ENCODE peak calls at places on chromosomes 3 and 15, in four cellular contexts. Y, Q, G and K are unnamed samples.

GRCh38 chr3:98839846-98840245 is 61.6 kb downstream of the DCBLD2 start:
- DNase-seq in Y (no peak), Q (peak; percentile 67), G (no peak), K (no peak)

GRCh38 chr3:51671090-51672082 is at the start of gene TEX264:
- DNase-seq in G (peak; percentile 80), Y (peak; percentile 88), Q (peak; percentile 71), K (peak; percentile 96)

GRCh38 chr15:67240235-67241131 is 14.0 kb downstream of the AAGAB start:
- DNase-seq in G (peak; percentile 16), Y (no peak), Q (no peak), K (no peak)

GRCh38 chr3:43328653-43329052 is 42.3 kb downstream of the SNRK start:
- DNase-seq in Y (no peak), Q (no peak), G (no peak), K (no peak)

GRCh38 chr15:99440551-99441426 is 125.0 kb upstream of the MEF2A start:
- DNase-seq in G (peak; percentile 39), Y (no peak), Q (no peak), K (peak; percentile 13)

GRCh38 chr15:48647963-48648362 is 2.5 kb upstream of the FBN1 start:
- DNase-seq in G (peak; percentile 13), Y (peak; percentile 58), Q (peak; percentile 56), K (no peak)

GRCh38 chr3:52093751-52094525 is 37.6 kb upstream of the DUSP7 start:
- DNase-seq in Q (peak; percentile 61), Y (no peak), G (peak; percentile 18), K (peak; percentile 12)

GRCh38 chr15:25175033-25175788 is 220.4 kb downstream of the SNRPN start:
- DNase-seq in Y (no peak), Q (no peak), G (peak; percentile 2), K (no peak)

GRCh38 chr3:8490079-8490552 is 11.5 kb upstream of the LMCD1 start:
- DNase-seq in Y (no peak), Q (peak; percentile 98), G (peak; percentile 37), K (no peak)

GRCh38 chr3:64422192-64422591 is 196.9 kb upstream of the PRICKLE2 start:
- DNase-seq in Y (no peak), G (no peak), Q (peak; percentile 79), K (no peak)

GRCh38 chr3:172157566-172158258 is 118.3 kb downstream of the FNDC3B start:
- DNase-seq in Y (no peak), G (no peak), Q (no peak), K (no peak)

GRCh38 chr3:124741027-124741426 is 10.8 kb downstream of the UMPS start:
- DNase-seq in Q (peak; percentile 45), G (no peak), Y (no peak), K (no peak)

GRCh38 chr3:153180860-153181372 is 18.9 kb downstream of the RAP2B start:
- DNase-seq in Y (no peak), G (no peak), Q (no peak), K (no peak)

GRCh38 chr15:88080616-88081015 is 175.9 kb downstream of the NTRK3 start:
- DNase-seq in Y (no peak), Q (no peak), G (no peak), K (no peak)

GRCh38 chr3:169509359-169509758 is 154.2 kb downstream of the MECOM start:
- DNase-seq in Q (no peak), G (no peak), Y (no peak), K (no peak)

GRCh38 chr15:31489801-31490646 is 163.4 kb downstream of the KLF13 start:
- DNase-seq in Y (peak; percentile 78), Q (peak; percentile 62), G (peak; percentile 59), K (peak; percentile 59)

GRCh38 chr3:14391033-14391432 is 11.4 kb upstream of the SLC6A6 start:
- DNase-seq in G (no peak), Y (no peak), Q (peak; percentile 86), K (no peak)

GRCh38 chr3:13559751-13560540 is 11.0 kb downstream of the FBLN2 start:
- DNase-seq in Q (no peak), G (no peak), Y (no peak), K (no peak)

GRCh38 chr3:181316481-181316880 is 326.9 kb upstream of the DNAJC19 start:
- DNase-seq in Q (peak; percentile 7), G (no peak), Y (peak; percentile 35), K (no peak)

GRCh38 chr15:58369261-58369699 is 62.5 kb upstream of the LIPC start:
- DNase-seq in G (no peak), Q (peak; percentile 95), Y (no peak), K (no peak)

GRCh38 chr15:42226648-42227047 is 18.5 kb upstream of the VPS39 start:
- DNase-seq in Y (no peak), G (no peak), Q (no peak), K (no peak)

GRCh38 chr3:190122198-190122771 is 1.6 kb upstream of the P3H2 start:
- DNase-seq in G (no peak), Y (no peak), Q (peak; percentile 83), K (no peak)

GRCh38 chr3:107222927-107223326 is 154.3 kb upstream of the CCDC54 start:
- DNase-seq in Y (no peak), Q (peak; percentile 88), G (no peak), K (no peak)

GRCh38 chr15:99454941-99455795 is 110.6 kb upstream of the MEF2A start:
- DNase-seq in Y (no peak), G (no peak), Q (peak; percentile 98), K (peak; percentile 51)

GRCh38 chr15:78399081-78399480 is 38.9 kb upstream of the IREB2 start:
- DNase-seq in Y (no peak), Q (no peak), G (no peak), K (no peak)

GRCh38 chr3:25944328-25944727 is 154.4 kb downstream of the OXSM start:
- DNase-seq in Q (no peak), Y (no peak), G (peak; percentile 8), K (no peak)

GRCh38 chr15:34366271-34367043 is 539 bp downstream of the LPCAT4 start:
- DNase-seq in G (peak; percentile 75), Q (peak; percentile 36), Y (peak; percentile 81), K (peak; percentile 90)

GRCh38 chr3:57617739-57618138 is 20.6 kb upstream of the ARF4 start:
- DNase-seq in G (no peak), Q (no peak), Y (no peak), K (no peak)

GRCh38 chr3:138202945-138203701 is 16.0 kb downstream of the ARMC8 start:
- DNase-seq in Y (no peak), G (no peak), Q (no peak), K (no peak)

GRCh38 chr3:79297242-79297641 is 470.6 kb downstream of the ROBO1 start:
- DNase-seq in Y (no peak), Q (peak; percentile 97), G (no peak), K (no peak)

GRCh38 chr3:142888099-142888483 is 792 bp downstream of the PCOLCE2 start:
- DNase-seq in Q (no peak), Y (no peak), G (peak; percentile 86), K (no peak)

GRCh38 chr3:66001626-66002025 is 37.1 kb downstream of the MAGI1 start:
- DNase-seq in Q (no peak), G (no peak), Y (no peak), K (no peak)

GRCh38 chr15:99476413-99477222 is 89.2 kb upstream of the MEF2A start:
- DNase-seq in G (peak; percentile 64), Q (peak; percentile 100), Y (peak; percentile 31), K (peak; percentile 55)

GRCh38 chr3:172688588-172688987 is 22.3 kb downstream of the NCEH1 start:
- DNase-seq in Y (no peak), Q (no peak), G (no peak), K (no peak)

GRCh38 chr3:81466161-81466560 is 295.3 kb downstream of the GBE1 start:
- DNase-seq in G (no peak), Y (no peak), Q (no peak), K (no peak)

GRCh38 chr3:13700362-13700761 is 151.4 kb downstream of the FBLN2 start:
- DNase-seq in G (no peak), Y (peak; percentile 71), Q (no peak), K (no peak)

GRCh38 chr15:41251411-41251810 is 20.3 kb downstream of the CHP1 start:
- DNase-seq in Q (no peak), Y (no peak), G (no peak), K (no peak)

GRCh38 chr15:69222002-69222474 is 61.6 kb downstream of the GLCE start:
- DNase-seq in Q (no peak), G (no peak), Y (no peak), K (peak; percentile 55)
- H3K4me1 ChIP-seq in Q (no peaks in the 10 kb centered on the region), G (no peaks in the 10 kb centered on the region), Y (no peaks in the 10 kb centered on the region), K (peaks cover 27% of the 10 kb centered on the region)

GRCh38 chr3:137032465-137033120 is 74.8 kb downstream of the IL20RB start:
- DNase-seq in Y (peak; percentile 95), Q (peak; percentile 76), G (peak; percentile 92), K (peak; percentile 95)
- TF ChIP-seq CTCF in Y (peak; percentile 95), Q (peak; percentile 83), G (peak; percentile 98), K (peak; percentile 97)

GRCh38 chr3:16183601-16184270 is 9.3 kb downstream of the GALNT15 start:
- DNase-seq in Q (peak; percentile 98), G (no peak), Y (peak; percentile 33), K (no peak)
- H3K4me1 ChIP-seq in Q (peaks cover 35% of the 10 kb centered on the region), G (no peaks in the 10 kb centered on the region), Y (no peaks in the 10 kb centered on the region), K (no peaks in the 10 kb centered on the region)

GRCh38 chr3:115380883-115381572 is 233.9 kb upstream of the ZBTB20 start:
- DNase-seq in G (no peak), Y (no peak), Q (no peak), K (no peak)
- TF ChIP-seq CTCF in G (peak; percentile 36), Y (peak; percentile 22), Q (no peak), K (no peak)

GRCh38 chr15:52348056-52348745 is 52.6 kb upstream of the MYO5C start:
- DNase-seq in Q (peak; percentile 32), G (no peak), Y (no peak), K (no peak)
- H3K4me1 ChIP-seq in Q (peaks cover 4% of the 10 kb centered on the region), G (no peaks in the 10 kb centered on the region), Y (no peaks in the 10 kb centered on the region), K (no peaks in the 10 kb centered on the region)

GRCh38 chr3:129003578-129004112 is 2.5 kb downstream of the EFCC1 start:
- DNase-seq in Y (peak; percentile 60), G (peak; percentile 65), Q (no peak), K (peak; percentile 81)
- TF ChIP-seq CTCF in Y (no peak), G (peak; percentile 26), Q (no peak), K (peak; percentile 49)

GRCh38 chr3:188473591-188474288 is 319.8 kb downstream of the LPP start:
- DNase-seq in G (no peak), Q (no peak), Y (no peak), K (no peak)
- H3K4me1 ChIP-seq in G (peaks cover 2% of the 10 kb centered on the region), Q (peaks cover 9% of the 10 kb centered on the region), Y (no peaks in the 10 kb centered on the region), K (no peaks in the 10 kb centered on the region)

GRCh38 chr3:39705351-39705900 is 104.0 kb upstream of the MYRIP start:
- DNase-seq in Y (no peak), G (no peak), Q (no peak), K (no peak)

GRCh38 chr3:39712413-39713048 is 96.9 kb upstream of the MYRIP start:
- DNase-seq in Y (no peak), Q (no peak), G (no peak), K (no peak)

DNA sequence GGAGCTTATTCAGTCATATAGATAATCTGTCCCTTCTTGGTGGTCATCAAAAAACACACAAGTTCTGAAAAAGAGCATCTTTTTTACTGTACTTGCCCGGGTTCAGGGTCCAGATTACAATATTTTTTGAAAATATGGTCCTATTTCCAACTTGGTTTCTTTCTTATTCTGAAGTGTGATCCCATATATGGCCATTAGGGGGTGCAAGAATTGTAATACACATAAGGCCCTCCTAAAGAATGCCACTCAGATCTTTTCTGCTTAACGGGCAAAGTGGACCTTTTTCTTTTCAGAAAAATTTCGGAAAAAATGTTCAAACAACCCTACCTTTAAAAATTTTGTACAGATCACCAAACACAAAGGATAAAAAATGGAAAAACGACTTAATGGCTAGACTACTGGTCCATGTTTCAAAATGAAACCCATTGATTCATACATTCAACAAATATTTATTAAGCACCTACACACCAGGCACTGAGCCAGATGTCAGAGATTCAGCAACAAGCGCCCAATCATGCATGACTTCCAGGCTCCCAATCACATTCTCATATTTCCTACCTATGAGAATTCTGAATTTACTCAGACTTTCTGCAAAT is 102.0 kb upstream of the MYRIP start:
- DNase-seq in Q (peak; percentile 10), G (peak; percentile 8), Y (peak; percentile 52), K (peak; percentile 42)
- TF ChIP-seq CTCF in Q (peak; percentile 53), G (peak; percentile 59), Y (peak; percentile 68), K (no peak)